ENCODE peak calls at places on chromosomes 4 and X, in six cellular contexts. Q is mesenchymal stem cell, K is right atrium auricular region, H is breast epithelium, E is fibroblast of lung, S is pancreas. J is an unnamed sample.

GRCh38 chr4:164446516-164446915 is 307.4 kb upstream of the SMIM31 start:
- DNase-seq in S (no peak), H (no peak), E (peak), K (no peak), Q (peak), J (peak)

GRCh38 chr4:111880116-111880515 is 265.1 kb upstream of the FAM241A start:
- DNase-seq in Q (no peak), S (no peak), K (no peak), H (no peak), E (no peak), J (no peak)

GRCh38 chrX:15269120-15269519 is 763 bp downstream of the ASB9 start:
- DNase-seq in Q (no peak), K (no peak), H (no peak), E (no peak), S (no peak), J (no peak)

GRCh38 chr4:150739591-150739990 is 157.6 kb downstream of the MAB21L2 start:
- DNase-seq in S (no peak), Q (no peak), H (no peak), K (no peak), E (peak), J (no peak)

GRCh38 chr4:121156822-121157769 is 7.0 kb downstream of the TNIP3 start:
- DNase-seq in H (no peak), K (no peak), E (peak), S (peak), Q (peak), J (no peak)

GRCh38 chrX:135431886-135432285 is 10.1 kb downstream of the SMIM10L2A start:
- DNase-seq in E (no peak), Q (no peak), H (no peak), K (no peak), S (no peak), J (no peak)

GRCh38 chr4:159564615-159565014 is 461.7 kb downstream of the RAPGEF2 start:
- DNase-seq in E (no peak), Q (no peak), K (no peak), H (no peak), S (no peak), J (no peak)

GRCh38 chr4:73538162-73538561 is 56.6 kb downstream of the AFM start:
- DNase-seq in K (no peak), H (no peak), S (no peak), Q (no peak), E (no peak), J (no peak)

GRCh38 chr4:85928775-85929585 is 430.9 kb downstream of the MAPK10 start:
- DNase-seq in E (peak), K (no peak), H (no peak), S (no peak), Q (peak), J (peak)

GRCh38 chrX:41381685-41382084 is 47.7 kb downstream of the DDX3X start:
- DNase-seq in K (peak), H (no peak), S (no peak), E (peak), Q (peak), J (peak)

GRCh38 chr4:6123976-6124375 is 76.4 kb downstream of the JAKMIP1 start:
- DNase-seq in H (no peak), S (peak), K (no peak), E (no peak), Q (no peak), J (no peak)

GRCh38 chr4:99383833-99384392 is 31.4 kb upstream of the ADH1C start:
- DNase-seq in K (peak), Q (no peak), H (no peak), S (no peak), E (peak), J (no peak)

GRCh38 chr4:82044141-82044993 is 329.4 kb downstream of the HNRNPD start:
- DNase-seq in E (peak), Q (peak), K (peak), S (peak), H (peak), J (peak)

GRCh38 chr4:8515316-8516060 is 64.7 kb upstream of the GPR78 start:
- DNase-seq in E (peak), H (no peak), Q (peak), S (no peak), K (no peak), J (peak)

GRCh38 chrX:132612990-132613564 is 124.2 kb upstream of the MBNL3 start:
- DNase-seq in S (peak), Q (peak), E (peak), H (no peak), K (no peak), J (peak)

GRCh38 chr4:4937926-4938325 is 78.5 kb downstream of the MSX1 start:
- DNase-seq in H (no peak), S (no peak), E (no peak), Q (no peak), K (no peak), J (no peak)

GRCh38 chr4:10186228-10187214 is 69.9 kb upstream of the WDR1 start:
- DNase-seq in E (no peak), H (no peak), K (no peak), Q (no peak), S (no peak), J (no peak)

GRCh38 chr4:8340721-8341680 is 71.4 kb downstream of the HTRA3 start:
- DNase-seq in K (peak), E (no peak), H (no peak), S (no peak), Q (no peak), J (no peak)

GRCh38 chr4:23878235-23878861 is 11.5 kb downstream of the PPARGC1A start:
- DNase-seq in Q (peak), K (no peak), H (no peak), S (no peak), E (peak), J (no peak)

GRCh38 chrX:30822068-30822671 is 66.9 kb downstream of the TAB3 start:
- DNase-seq in E (no peak), Q (no peak), S (no peak), H (no peak), K (no peak), J (no peak)

GRCh38 chrX:106905064-106905708 is 2.0 kb upstream of the RIPPLY1 start:
- DNase-seq in H (no peak), K (no peak), S (no peak), Q (no peak), E (no peak), J (no peak)

GRCh38 chr4:102620697-102621497 is 119.7 kb downstream of the NFKB1 start:
- DNase-seq in Q (peak), H (no peak), K (no peak), E (peak), S (no peak), J (peak)

GRCh38 chr4:120688791-120689190 is 233.7 kb downstream of the PRDM5 start:
- DNase-seq in E (no peak), S (no peak), H (no peak), K (no peak), Q (no peak), J (no peak)

GRCh38 chrX:41543022-41543421 is 95.9 kb downstream of the NYX start:
- DNase-seq in E (no peak), S (no peak), H (no peak), Q (no peak), K (no peak), J (no peak)

GRCh38 chr4:119209077-119209476 is 3.4 kb upstream of the USP53 start:
- DNase-seq in Q (peak), E (peak), H (no peak), S (no peak), K (no peak), J (peak)

GRCh38 chrX:72539822-72540221 is 32.8 kb downstream of the HDAC8 start:
- DNase-seq in S (no peak), K (no peak), Q (peak), E (no peak), H (no peak), J (no peak)

GRCh38 chr4:169114341-169114974 is 104.4 kb upstream of the CBR4 start:
- DNase-seq in S (no peak), H (no peak), E (no peak), Q (no peak), K (no peak), J (no peak)

GRCh38 chr4:14856927-14857220 is 145.4 kb upstream of the CPEB2 start:
- DNase-seq in S (no peak), K (no peak), Q (no peak), H (no peak), E (no peak), J (no peak)

GRCh38 chr4:7610062-7610670 is 175.4 kb upstream of the PSAPL1 start:
- DNase-seq in S (peak), K (no peak), H (no peak), Q (no peak), E (no peak), J (no peak)

GRCh38 chr4:105061136-105061696 is 85.5 kb upstream of the TET2 start:
- DNase-seq in H (no peak), K (no peak), S (no peak), Q (no peak), E (peak), J (no peak)

DNA sequence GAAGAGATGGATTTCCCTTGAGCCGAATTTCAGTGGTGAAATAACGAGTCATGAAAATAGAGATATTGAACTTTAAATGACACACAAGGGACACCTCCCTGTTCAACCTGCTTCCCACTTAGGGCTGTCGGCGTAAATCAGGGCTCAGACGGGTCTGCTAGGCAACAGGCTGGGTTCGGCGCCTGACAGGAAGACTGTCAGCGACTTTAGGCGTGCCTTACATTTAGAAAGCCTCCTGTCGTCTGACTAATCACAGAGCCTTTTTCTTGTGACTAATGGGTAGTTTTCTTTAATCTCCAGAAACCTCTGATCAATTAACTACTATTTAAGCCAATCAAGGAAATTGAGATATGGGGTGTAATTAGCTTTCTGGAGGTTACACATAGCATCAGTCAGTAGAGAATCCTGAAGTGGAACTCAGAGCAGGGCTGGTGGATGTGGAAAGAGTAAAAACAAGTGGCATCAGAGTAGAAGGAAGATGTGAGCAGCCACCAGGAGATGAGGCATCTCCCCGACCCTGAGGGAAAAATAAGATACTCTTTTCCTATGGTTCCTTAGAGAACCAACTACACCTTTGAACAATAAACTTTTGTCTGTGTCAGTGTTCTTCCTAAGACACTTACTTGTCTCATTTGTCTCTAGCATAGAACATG is 86.2 kb upstream of the HS3ST1 start:
- DNase-seq in E (no peak), S (no peak), K (no peak), H (no peak), Q (peak), J (no peak)
- H3K27ac ChIP-seq in E (no peak), S (no peak), K (no peak), H (no peak), Q (no peak), J (no peak)

GRCh38 chr4:152598454-152598853 is 62.6 kb upstream of the FBXW7 start:
- DNase-seq in K (no peak), Q (no peak), E (no peak), H (no peak), S (no peak), J (no peak)
- H3K4me3 ChIP-seq in K (no peak), Q (no peak), E (no peak), H (no peak), S (no peak), J (no peak)

GRCh38 chr4:83139514-83140156 is 25.1 kb upstream of the PLAC8 start:
- DNase-seq in E (no peak), Q (no peak), S (no peak), K (no peak), H (no peak), J (no peak)

DNA sequence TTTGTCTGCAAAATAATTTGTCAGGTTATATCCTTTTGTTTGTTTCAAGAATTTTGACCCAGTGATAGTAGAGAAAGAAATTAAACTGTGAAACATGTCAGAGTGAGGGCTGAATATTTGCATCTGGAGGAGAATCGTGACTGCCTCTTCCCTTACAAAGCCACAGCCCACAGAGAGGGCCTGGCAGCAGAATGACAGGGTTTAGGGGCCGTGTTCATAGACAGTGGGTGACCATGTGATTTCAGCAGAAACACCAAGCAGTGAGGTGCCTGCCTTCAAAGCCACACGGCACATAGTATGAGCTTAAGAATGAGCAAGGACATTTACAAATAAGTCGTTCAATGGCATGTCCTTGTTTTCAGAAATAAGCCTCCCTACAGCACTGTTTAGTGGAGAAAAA is 24.4 kb upstream of the PLAC8 start:
- DNase-seq in Q (no peak), K (no peak), S (no peak), E (no peak), H (no peak), J (no peak)
- H3K27ac ChIP-seq in Q (peak), K (no peak), S (no peak), E (no peak), H (no peak), J (no peak)

DNA sequence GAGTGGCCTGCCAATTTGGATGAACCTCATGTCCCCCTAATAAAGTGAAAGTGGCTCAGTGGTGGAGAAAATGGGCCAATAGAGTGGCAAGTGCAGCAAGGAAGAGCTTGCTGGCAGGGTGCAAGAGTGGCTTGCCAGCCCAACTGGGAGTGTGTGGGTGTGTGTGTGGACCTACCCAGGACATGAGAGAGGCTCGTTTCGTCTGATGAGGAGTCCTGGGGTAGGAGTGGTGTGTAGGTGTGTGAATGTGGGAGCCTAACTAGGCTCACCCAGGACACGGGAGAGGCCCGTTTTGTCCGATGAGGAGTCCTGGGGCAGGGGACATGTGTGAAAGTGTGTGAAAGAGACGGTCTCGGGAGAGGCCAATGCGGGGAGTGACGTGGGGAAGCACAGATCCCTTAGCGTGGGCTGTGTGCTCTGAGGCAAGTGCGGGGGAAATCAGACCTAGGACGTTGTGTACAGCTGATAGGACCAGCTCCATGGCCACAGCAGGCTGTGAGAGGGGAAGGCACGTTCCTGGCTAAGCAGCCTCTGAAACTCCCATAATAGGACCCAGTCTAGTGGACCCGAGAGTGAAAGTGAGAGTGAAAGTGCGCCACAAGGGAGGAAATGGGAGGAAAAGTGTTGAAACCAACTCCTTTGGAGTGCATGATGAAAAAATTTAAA is 5.3 kb downstream of the GAGE10 start:
- DNase-seq in S (no peak), H (no peak), Q (peak), K (peak), E (no peak), J (no peak)
- H3K4me3 ChIP-seq in S (no peak), H (peak), Q (peak), K (peak), E (no peak), J (no peak)

GRCh38 chr4:78019494-78019893 is 37.6 kb upstream of the FRAS1 start:
- DNase-seq in E (no peak), Q (no peak), S (no peak), K (no peak), H (no peak), J (no peak)
- H3K27ac ChIP-seq in E (no peak), Q (no peak), S (no peak), K (no peak), H (no peak), J (no peak)

DNA sequence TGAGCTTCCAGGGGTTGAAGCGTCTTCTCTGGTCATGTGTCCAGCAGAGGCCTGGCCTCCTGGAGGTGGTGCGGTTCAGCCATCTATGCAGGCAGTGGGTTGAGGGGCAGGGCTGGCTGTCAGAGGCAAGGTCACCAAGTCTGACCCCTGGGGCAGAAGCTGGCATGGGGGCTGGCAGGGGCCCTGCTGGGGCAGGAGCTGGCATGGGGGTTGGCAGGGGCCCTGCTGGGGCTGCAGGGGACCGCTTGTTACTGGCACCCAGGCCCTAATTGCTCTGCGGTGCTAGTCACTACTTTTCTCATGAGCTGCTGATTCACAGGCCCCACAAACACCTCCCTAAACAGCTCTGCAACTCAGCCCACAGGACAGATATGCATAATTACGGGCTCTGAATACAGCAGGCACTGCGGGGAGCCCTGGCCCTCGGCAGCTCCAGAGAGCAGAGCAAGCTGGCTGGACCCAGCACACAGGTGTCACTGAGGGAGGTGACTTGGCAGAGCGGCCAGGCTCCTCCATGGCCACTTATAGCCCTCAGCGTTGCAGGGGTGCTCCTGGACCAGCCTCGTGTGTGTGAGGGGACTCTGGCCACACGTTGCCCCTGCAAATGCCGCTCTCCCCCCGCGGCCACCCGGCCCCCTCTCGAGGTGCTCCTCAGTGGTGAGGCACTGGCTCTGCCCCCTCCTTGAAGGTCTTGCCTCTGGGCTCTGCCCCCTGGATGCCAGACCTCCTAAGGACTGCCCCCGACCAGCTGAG is 32.6 kb downstream of the CPLX1 start:
- DNase-seq in K (no peak), H (no peak), E (no peak), Q (no peak), S (peak), J (no peak)
- H3K4me3 ChIP-seq in K (no peak), H (peak), E (no peak), Q (no peak), S (no peak), J (no peak)

DNA sequence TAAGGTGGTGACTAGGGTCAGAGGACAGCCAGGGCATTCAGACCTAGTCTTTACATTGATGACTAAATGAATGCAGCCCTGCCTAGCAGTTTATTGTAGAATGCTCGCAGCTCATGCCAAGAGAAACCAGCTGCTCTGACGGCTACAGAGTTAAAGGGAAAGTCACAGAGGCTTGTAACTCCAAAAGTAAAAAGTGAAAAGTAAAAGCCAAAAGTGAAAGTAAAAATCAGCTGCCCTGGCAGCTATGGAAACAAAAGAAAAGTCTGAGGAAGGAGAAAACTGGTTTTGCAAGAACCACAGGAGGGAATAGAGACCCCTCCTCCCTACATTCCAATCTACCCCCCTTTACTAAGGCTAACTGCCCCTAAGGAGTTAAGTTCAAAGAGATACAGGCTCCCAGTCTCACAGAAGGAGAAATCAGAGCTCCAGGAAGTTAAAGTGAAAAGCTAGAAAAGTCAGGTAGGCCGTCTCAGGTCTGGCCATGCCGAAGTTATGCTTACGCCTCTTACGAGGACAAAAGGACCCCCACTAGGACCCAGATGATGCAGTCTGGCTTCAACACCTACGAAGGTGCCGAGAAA is 6.0 kb downstream of the GAGE10 start:
- DNase-seq in Q (peak), E (peak), H (no peak), S (no peak), K (peak), J (peak)
- H3K27ac ChIP-seq in Q (peak), E (peak), H (peak), S (peak), K (peak), J (no peak)

J was measured in brain microvascular endothelial cell.